ENCODE peak calls at places on chromosomes 5 and 9, in seven cellular contexts. One of them, this sample, is unnamed.

GRCh38 chr5:23164971-23165370 is 311.8 kb upstream of the CDH12 start:
- DNase-seq in IMR-90: no peak
- DNase-seq in neuronal stem cell: no peak
- DNase-seq in H1: no peak
- DNase-seq in mesenchymal stem cell: no peak
- DNase-seq in trophoblast cell: no peak
- DNase-seq in H9: no peak
- DNase-seq in this sample: peak

GRCh38 chr5:35046754-35047153 is 995 bp downstream of the AGXT2 start:
- DNase-seq in H1: no peak
- DNase-seq in trophoblast cell: no peak
- DNase-seq in IMR-90: peak
- DNase-seq in mesenchymal stem cell: peak
- DNase-seq in neuronal stem cell: no peak
- DNase-seq in H9: no peak
- DNase-seq in this sample: no peak

GRCh38 chr9:13175732-13176131 is 103.8 kb downstream of the MPDZ start:
- DNase-seq in neuronal stem cell: no peak
- DNase-seq in H1: no peak
- DNase-seq in H9: no peak
- DNase-seq in trophoblast cell: no peak
- DNase-seq in IMR-90: no peak
- DNase-seq in mesenchymal stem cell: no peak
- DNase-seq in this sample: no peak

GRCh38 chr9:5670079-5670478 is 41.2 kb downstream of the RIC1 start:
- DNase-seq in H1: no peak
- DNase-seq in IMR-90: no peak
- DNase-seq in neuronal stem cell: no peak
- DNase-seq in mesenchymal stem cell: no peak
- DNase-seq in trophoblast cell: no peak
- DNase-seq in H9: no peak
- DNase-seq in this sample: no peak

GRCh38 chr5:61401726-61402125 is 69.7 kb downstream of the ZSWIM6 start:
- DNase-seq in mesenchymal stem cell: peak
- DNase-seq in IMR-90: peak
- DNase-seq in neuronal stem cell: no peak
- DNase-seq in trophoblast cell: no peak
- DNase-seq in H9: no peak
- DNase-seq in H1: no peak
- DNase-seq in this sample: peak

GRCh38 chr9:83027153-83027867 is 35.6 kb downstream of the RASEF start:
- DNase-seq in H1: no peak
- DNase-seq in H9: no peak
- DNase-seq in trophoblast cell: peak
- DNase-seq in IMR-90: peak
- DNase-seq in neuronal stem cell: no peak
- DNase-seq in mesenchymal stem cell: peak
- DNase-seq in this sample: no peak

GRCh38 chr5:153902026-153902425 is 136.7 kb downstream of the FAM114A2 start:
- DNase-seq in H1: no peak
- DNase-seq in H9: no peak
- DNase-seq in neuronal stem cell: no peak
- DNase-seq in IMR-90: no peak
- DNase-seq in mesenchymal stem cell: no peak
- DNase-seq in trophoblast cell: no peak
- DNase-seq in this sample: no peak

GRCh38 chr5:10351199-10351881 is 2.2 kb upstream of the MARCHF6 start:
- DNase-seq in mesenchymal stem cell: peak
- DNase-seq in IMR-90: peak
- DNase-seq in neuronal stem cell: no peak
- DNase-seq in H1: no peak
- DNase-seq in trophoblast cell: no peak
- DNase-seq in H9: no peak
- DNase-seq in this sample: peak

GRCh38 chr9:97710356-97711222 is 13.4 kb upstream of the XPA start:
- DNase-seq in trophoblast cell: peak
- DNase-seq in neuronal stem cell: peak
- DNase-seq in IMR-90: peak
- DNase-seq in mesenchymal stem cell: peak
- DNase-seq in H1: no peak
- DNase-seq in H9: peak
- DNase-seq in this sample: peak

GRCh38 chr5:107990881-107991810 is 320.4 kb upstream of the EFNA5 start:
- DNase-seq in H1: no peak
- DNase-seq in trophoblast cell: no peak
- DNase-seq in neuronal stem cell: no peak
- DNase-seq in mesenchymal stem cell: no peak
- DNase-seq in H9: no peak
- DNase-seq in IMR-90: no peak
- DNase-seq in this sample: no peak

GRCh38 chr9:98132806-98133631 is 14.0 kb upstream of the TRIM14 start:
- DNase-seq in mesenchymal stem cell: no peak
- DNase-seq in H1: no peak
- DNase-seq in H9: no peak
- DNase-seq in neuronal stem cell: peak
- DNase-seq in IMR-90: no peak
- DNase-seq in trophoblast cell: no peak
- DNase-seq in this sample: no peak

GRCh38 chr5:177094224-177095087 is 7.7 kb downstream of the FGFR4 start:
- DNase-seq in mesenchymal stem cell: peak
- DNase-seq in neuronal stem cell: no peak
- DNase-seq in H9: no peak
- DNase-seq in trophoblast cell: peak
- DNase-seq in IMR-90: peak
- DNase-seq in H1: no peak
- DNase-seq in this sample: no peak

GRCh38 chr5:145157841-145158240 is 677.3 kb downstream of the PRELID2 start:
- DNase-seq in neuronal stem cell: no peak
- DNase-seq in mesenchymal stem cell: no peak
- DNase-seq in IMR-90: peak
- DNase-seq in H9: no peak
- DNase-seq in H1: no peak
- DNase-seq in trophoblast cell: no peak
- DNase-seq in this sample: no peak

GRCh38 chr5:55597014-55597981 is 62.5 kb upstream of the PLPP1 start:
- DNase-seq in H9: no peak
- DNase-seq in IMR-90: peak
- DNase-seq in trophoblast cell: no peak
- DNase-seq in neuronal stem cell: no peak
- DNase-seq in H1: no peak
- DNase-seq in mesenchymal stem cell: peak
- DNase-seq in this sample: no peak

GRCh38 chr9:35488566-35489312 is 1.2 kb upstream of the RUSC2 start:
- DNase-seq in neuronal stem cell: no peak
- DNase-seq in trophoblast cell: no peak
- DNase-seq in mesenchymal stem cell: no peak
- DNase-seq in IMR-90: no peak
- DNase-seq in H9: no peak
- DNase-seq in H1: no peak
- DNase-seq in this sample: no peak

GRCh38 chr9:76374702-76375543 is 19.3 kb downstream of the RFK start:
- DNase-seq in trophoblast cell: peak
- DNase-seq in IMR-90: peak
- DNase-seq in mesenchymal stem cell: peak
- DNase-seq in H1: no peak
- DNase-seq in H9: peak
- DNase-seq in neuronal stem cell: no peak
- DNase-seq in this sample: peak

GRCh38 chr5:75055727-75056144 is 3.4 kb upstream of the GCNT4 start:
- DNase-seq in H9: peak
- DNase-seq in neuronal stem cell: no peak
- DNase-seq in H1: peak
- DNase-seq in IMR-90: peak
- DNase-seq in trophoblast cell: peak
- DNase-seq in mesenchymal stem cell: peak
- DNase-seq in this sample: peak

DNA sequence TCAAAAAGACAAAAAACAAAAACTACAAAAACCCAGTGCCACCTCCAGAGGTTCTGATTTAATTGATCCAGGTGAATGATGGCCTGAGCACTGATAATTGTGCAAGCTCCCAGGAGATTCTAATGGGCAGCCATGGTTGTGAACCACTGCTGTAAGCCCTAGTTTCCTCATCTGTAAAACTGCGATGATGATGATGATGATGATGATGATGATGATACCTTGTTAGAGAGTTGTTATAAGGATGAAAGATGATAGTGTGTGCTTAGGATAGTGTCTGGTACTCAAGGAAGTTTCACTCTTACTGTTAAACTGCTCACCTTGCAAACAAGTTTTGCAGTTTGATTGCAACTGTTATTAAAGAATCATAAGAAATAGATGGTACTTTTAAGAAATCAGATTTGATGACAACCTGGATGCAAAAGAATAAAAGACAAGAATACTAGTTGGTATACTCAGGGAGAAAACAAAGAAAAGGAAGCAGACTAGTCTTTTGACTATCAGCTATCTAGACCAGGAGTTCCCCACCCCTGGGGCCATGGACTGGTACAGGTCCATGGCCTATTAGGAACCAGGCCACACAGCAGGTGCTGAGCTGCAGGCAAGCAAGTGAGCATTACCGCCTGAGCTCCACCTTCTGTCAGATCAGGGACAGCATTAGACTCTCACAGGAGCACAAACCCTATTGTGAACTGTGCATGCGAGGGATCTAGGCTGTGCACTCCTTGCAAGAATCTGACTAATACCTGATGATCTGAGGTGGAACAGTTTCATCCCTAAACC is 98.0 kb downstream of the OR2K2 start:
- DNase-seq in H9: no peak
- DNase-seq in IMR-90: no peak
- DNase-seq in mesenchymal stem cell: no peak
- DNase-seq in trophoblast cell: no peak
- DNase-seq in H1: no peak
- DNase-seq in neuronal stem cell: no peak
- DNase-seq in this sample: peak
- H3K4me2 ChIP-seq in H9: no peak
- H3K4me2 ChIP-seq in IMR-90: no peak
- H3K4me2 ChIP-seq in mesenchymal stem cell: no peak
- H3K4me2 ChIP-seq in trophoblast cell: no peak
- H3K4me2 ChIP-seq in H1: no peak
- H3K4me2 ChIP-seq in neuronal stem cell: no peak
- H3K4me2 ChIP-seq in this sample: no peak

DNA sequence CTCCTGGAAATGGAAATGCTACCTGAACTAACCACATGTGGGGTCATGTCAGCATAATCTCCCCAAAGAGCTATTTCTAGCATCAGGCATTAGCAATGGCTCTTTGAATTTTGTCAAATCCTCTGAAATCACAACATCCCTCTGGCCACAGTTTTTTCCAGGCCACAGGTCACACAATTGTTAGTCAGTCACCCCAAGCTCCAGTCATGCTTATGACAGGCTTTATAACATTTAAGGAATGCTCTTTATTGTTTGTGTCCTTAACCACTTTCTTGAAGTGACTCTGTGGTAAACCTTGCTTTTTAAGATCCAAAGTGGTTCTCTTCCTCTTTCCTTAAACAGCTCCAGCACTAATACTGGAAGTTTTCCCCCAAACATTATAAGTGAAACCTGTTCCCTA is 169.2 kb upstream of the HMHB1 start:
- DNase-seq in mesenchymal stem cell: no peak
- DNase-seq in IMR-90: peak
- DNase-seq in H9: no peak
- DNase-seq in trophoblast cell: no peak
- DNase-seq in neuronal stem cell: no peak
- DNase-seq in H1: no peak
- DNase-seq in this sample: no peak
- H4K8ac ChIP-seq in mesenchymal stem cell: no peak
- H4K8ac ChIP-seq in IMR-90: no peak
- H4K8ac ChIP-seq in H9: no peak
- H4K8ac ChIP-seq in trophoblast cell: no peak
- H4K8ac ChIP-seq in neuronal stem cell: no peak
- H4K8ac ChIP-seq in H1: no peak
- H4K8ac ChIP-seq in this sample: no peak

GRCh38 chr5:32683125-32683524 is 28.0 kb upstream of the NPR3 start:
- DNase-seq in trophoblast cell: no peak
- DNase-seq in H1: no peak
- DNase-seq in mesenchymal stem cell: no peak
- DNase-seq in IMR-90: no peak
- DNase-seq in H9: no peak
- DNase-seq in neuronal stem cell: no peak
- DNase-seq in this sample: no peak

GRCh38 chr5:32684261-32684660 is 26.9 kb upstream of the NPR3 start:
- DNase-seq in H1: no peak
- DNase-seq in H9: no peak
- DNase-seq in mesenchymal stem cell: no peak
- DNase-seq in trophoblast cell: no peak
- DNase-seq in IMR-90: no peak
- DNase-seq in neuronal stem cell: no peak
- DNase-seq in this sample: no peak

GRCh38 chr5:32692066-32692746 is 18.9 kb upstream of the NPR3 start:
- DNase-seq in IMR-90: peak
- DNase-seq in H1: no peak
- DNase-seq in trophoblast cell: no peak
- DNase-seq in mesenchymal stem cell: peak
- DNase-seq in H9: no peak
- DNase-seq in neuronal stem cell: no peak
- DNase-seq in this sample: no peak

GRCh38 chr5:32690153-32690552 is 21.0 kb upstream of the NPR3 start:
- DNase-seq in IMR-90: no peak
- DNase-seq in H9: no peak
- DNase-seq in neuronal stem cell: no peak
- DNase-seq in mesenchymal stem cell: no peak
- DNase-seq in trophoblast cell: no peak
- DNase-seq in H1: no peak
- DNase-seq in this sample: peak

GRCh38 chr5:32687167-32687831 is 23.8 kb upstream of the NPR3 start:
- DNase-seq in H9: no peak
- DNase-seq in IMR-90: peak
- DNase-seq in neuronal stem cell: no peak
- DNase-seq in trophoblast cell: no peak
- DNase-seq in mesenchymal stem cell: no peak
- DNase-seq in H1: no peak
- DNase-seq in this sample: no peak
- H3K4me2 ChIP-seq in H9: no peak
- H3K4me2 ChIP-seq in IMR-90: no peak
- H3K4me2 ChIP-seq in neuronal stem cell: no peak
- H3K4me2 ChIP-seq in trophoblast cell: no peak
- H3K4me2 ChIP-seq in mesenchymal stem cell: no peak
- H3K4me2 ChIP-seq in H1: no peak
- H3K4me2 ChIP-seq in this sample: no peak

GRCh38 chr5:160751297-160751696 is 100.7 kb downstream of the ATP10B start:
- DNase-seq in IMR-90: no peak
- DNase-seq in H9: no peak
- DNase-seq in mesenchymal stem cell: no peak
- DNase-seq in trophoblast cell: no peak
- DNase-seq in H1: no peak
- DNase-seq in neuronal stem cell: no peak
- DNase-seq in this sample: no peak

GRCh38 chr5:160747559-160747958 is 104.5 kb downstream of the ATP10B start:
- DNase-seq in H9: no peak
- DNase-seq in IMR-90: no peak
- DNase-seq in trophoblast cell: no peak
- DNase-seq in neuronal stem cell: no peak
- DNase-seq in mesenchymal stem cell: no peak
- DNase-seq in H1: no peak
- DNase-seq in this sample: no peak

GRCh38 chr5:160749026-160749425 is 103.0 kb downstream of the ATP10B start:
- DNase-seq in mesenchymal stem cell: no peak
- DNase-seq in IMR-90: no peak
- DNase-seq in H9: no peak
- DNase-seq in neuronal stem cell: no peak
- DNase-seq in trophoblast cell: no peak
- DNase-seq in H1: no peak
- DNase-seq in this sample: no peak

GRCh38 chr5:160747963-160748362 is 104.0 kb downstream of the ATP10B start:
- DNase-seq in IMR-90: no peak
- DNase-seq in trophoblast cell: no peak
- DNase-seq in neuronal stem cell: peak
- DNase-seq in H1: no peak
- DNase-seq in mesenchymal stem cell: no peak
- DNase-seq in H9: no peak
- DNase-seq in this sample: no peak

GRCh38 chr5:160749682-160750081 is 102.3 kb downstream of the ATP10B start:
- DNase-seq in neuronal stem cell: no peak
- DNase-seq in H1: no peak
- DNase-seq in H9: no peak
- DNase-seq in mesenchymal stem cell: no peak
- DNase-seq in IMR-90: no peak
- DNase-seq in trophoblast cell: no peak
- DNase-seq in this sample: no peak
- H4K8ac ChIP-seq in neuronal stem cell: no peak
- H4K8ac ChIP-seq in H1: no peak
- H4K8ac ChIP-seq in H9: no peak
- H4K8ac ChIP-seq in mesenchymal stem cell: no peak
- H4K8ac ChIP-seq in IMR-90: no peak
- H4K8ac ChIP-seq in trophoblast cell: no peak
- H4K8ac ChIP-seq in this sample: no peak